ENCODE peak calls at places on chromosomes 4 and X, in ten cellular contexts. E, R, Q, Z, I, J, Y, O, S and F are unnamed samples.

GRCh38 chr4:51894246-51894645 is 51.3 kb downstream of the DCUN1D4 start:
- DNase-seq in E (peak; percentile 39), R (no peak), Q (no peak), Z (no peak), I (no peak), J (no peak), Y (no peak), O (no peak), S (no peak), F (no peak)

GRCh38 chrX:45683914-45684313 is 483.2 kb upstream of the DIPK2B start:
- DNase-seq in E (no peak), R (no peak), Q (no peak), Z (no peak), I (no peak), J (no peak), Y (no peak), O (no peak), S (no peak), F (no peak)

GRCh38 chr4:152014280-152014679 is 253.5 kb upstream of the GATB start:
- DNase-seq in E (no peak), R (no peak), Q (no peak), Z (no peak), I (no peak), J (no peak), Y (no peak), O (no peak), S (no peak), F (no peak)

GRCh38 chr4:8392591-8393190 is 47.8 kb downstream of the ACOX3 start:
- DNase-seq in E (peak; percentile 10), R (no peak), Q (no peak), Z (no peak), I (no peak), J (no peak), Y (no peak), O (no peak), S (no peak), F (no peak)

GRCh38 chr4:71752383-71753042 is 31.4 kb downstream of the GC start:
- DNase-seq in E (no peak), R (no peak), Q (no peak), Z (no peak), I (no peak), J (no peak), Y (no peak), O (no peak), S (no peak), F (no peak)

GRCh38 chr4:183146478-183146877 is 47.4 kb downstream of the WWC2 start:
- DNase-seq in E (no peak), R (no peak), Q (no peak), Z (no peak), I (no peak), J (no peak), Y (no peak), O (no peak), S (no peak), F (no peak)

GRCh38 chr4:109302366-109303140 is at the start of gene COL25A1:
- DNase-seq in E (peak; percentile 21), R (peak; percentile 77), Q (peak; percentile 84), Z (peak; percentile 59), I (peak; percentile 77), J (peak; percentile 65), Y (no peak), O (peak; percentile 82), S (peak; percentile 5), F (peak; percentile 11)

GRCh38 chrX:55026143-55026542 is 4.6 kb downstream of the ALAS2 start:
- DNase-seq in E (no peak), R (no peak), Q (no peak), Z (no peak), I (no peak), J (no peak), Y (no peak), O (no peak), S (no peak), F (no peak)

GRCh38 chr4:186807809-186808634 is 84.4 kb upstream of the FAT1 start:
- DNase-seq in E (no peak), R (no peak), Q (no peak), Z (no peak), I (no peak), J (no peak), Y (no peak), O (no peak), S (no peak), F (no peak)

GRCh38 chr4:41360911-41361830 is 104.4 kb downstream of the UCHL1 start:
- DNase-seq in E (no peak), R (peak; percentile 79), Q (peak; percentile 62), Z (peak; percentile 78), I (peak; percentile 25), J (peak; percentile 77), Y (no peak), O (peak; percentile 40), S (no peak), F (no peak)

GRCh38 chr4:156595041-156595440 is 376.6 kb downstream of the PDGFC start:
- DNase-seq in E (no peak), R (no peak), Q (no peak), Z (no peak), I (no peak), J (no peak), Y (no peak), O (no peak), S (no peak), F (no peak)

GRCh38 chrX:139554367-139554766 is 23.8 kb downstream of the F9 start:
- DNase-seq in E (no peak), R (no peak), Q (no peak), Z (no peak), I (no peak), J (no peak), Y (no peak), O (no peak), S (no peak), F (no peak)

GRCh38 chr4:75919914-75920313 is 17.7 kb upstream of the PPEF2 start:
- DNase-seq in E (no peak), R (no peak), Q (peak; percentile 57), Z (no peak), I (no peak), J (no peak), Y (no peak), O (no peak), S (no peak), F (no peak)